ENCODE peak calls at places on chromosomes 2 and 18, in seven cellular contexts. One of them, this sample, is unnamed.
A peak's percentile ranks its signal among the peaks of the same experiment; 100 is the strongest.

GRCh38 chr2:196277002-196277401 is 105.6 kb upstream of the STK17B start:
- DNase-seq in kidney: no peak
- DNase-seq in breast epithelium: no peak
- DNase-seq in omental fat pad: no peak
- DNase-seq in GM13977: peak; percentile 40
- DNase-seq in GM10248: peak; percentile 64
- DNase-seq in OCI-LY7: peak; percentile 81
- DNase-seq in this sample: no peak

GRCh38 chr2:234846589-234847363 is 105.0 kb upstream of the SH3BP4 start:
- DNase-seq in kidney: no peak
- DNase-seq in breast epithelium: no peak
- DNase-seq in omental fat pad: no peak
- DNase-seq in GM13977: no peak
- DNase-seq in GM10248: no peak
- DNase-seq in OCI-LY7: no peak
- DNase-seq in this sample: no peak

GRCh38 chr2:242088471-242089212 is 219.1 kb downstream of the RTP5 start:
- DNase-seq in kidney: peak; percentile 98
- DNase-seq in breast epithelium: peak; percentile 93
- DNase-seq in omental fat pad: peak; percentile 70
- DNase-seq in GM13977: peak; percentile 94
- DNase-seq in GM10248: peak; percentile 93
- DNase-seq in OCI-LY7: peak; percentile 93
- DNase-seq in this sample: peak; percentile 92

GRCh38 chr2:65353927-65354326 is 78.5 kb downstream of the SPRED2 start:
- DNase-seq in kidney: no peak
- DNase-seq in breast epithelium: no peak
- DNase-seq in omental fat pad: no peak
- DNase-seq in GM13977: no peak
- DNase-seq in GM10248: no peak
- DNase-seq in OCI-LY7: no peak
- DNase-seq in this sample: no peak

GRCh38 chr2:66897181-66897580 is 462.3 kb downstream of the MEIS1 start:
- DNase-seq in kidney: no peak
- DNase-seq in breast epithelium: no peak
- DNase-seq in omental fat pad: no peak
- DNase-seq in GM13977: no peak
- DNase-seq in GM10248: no peak
- DNase-seq in OCI-LY7: no peak
- DNase-seq in this sample: no peak

GRCh38 chr2:63186331-63186730 is 135.7 kb downstream of the OTX1 start:
- DNase-seq in kidney: no peak
- DNase-seq in breast epithelium: no peak
- DNase-seq in omental fat pad: no peak
- DNase-seq in GM13977: no peak
- DNase-seq in GM10248: no peak
- DNase-seq in OCI-LY7: no peak
- DNase-seq in this sample: no peak

GRCh38 chr2:14907014-14907612 is 274.6 kb downstream of the LRATD1 start:
- DNase-seq in kidney: no peak
- DNase-seq in breast epithelium: no peak
- DNase-seq in omental fat pad: no peak
- DNase-seq in GM13977: no peak
- DNase-seq in GM10248: no peak
- DNase-seq in OCI-LY7: peak; percentile 5
- DNase-seq in this sample: no peak

GRCh38 chr18:75087119-75088020 is 121.6 kb downstream of the PTGR3 start:
- DNase-seq in kidney: no peak
- DNase-seq in breast epithelium: no peak
- DNase-seq in omental fat pad: no peak
- DNase-seq in GM13977: no peak
- DNase-seq in GM10248: no peak
- DNase-seq in OCI-LY7: no peak
- DNase-seq in this sample: no peak

GRCh38 chr2:49770919-49771318 is 616.6 kb upstream of the FSHR start:
- DNase-seq in kidney: no peak
- DNase-seq in breast epithelium: no peak
- DNase-seq in omental fat pad: no peak
- DNase-seq in GM13977: no peak
- DNase-seq in GM10248: peak; percentile 15
- DNase-seq in OCI-LY7: no peak
- DNase-seq in this sample: peak; percentile 53

GRCh38 chr2:222039821-222040220 is 259.0 kb downstream of the PAX3 start:
- DNase-seq in kidney: no peak
- DNase-seq in breast epithelium: no peak
- DNase-seq in omental fat pad: no peak
- DNase-seq in GM13977: no peak
- DNase-seq in GM10248: no peak
- DNase-seq in OCI-LY7: no peak
- DNase-seq in this sample: no peak

GRCh38 chr2:100959225-100959880 is 42.7 kb upstream of the RPL31 start:
- DNase-seq in kidney: no peak
- DNase-seq in breast epithelium: no peak
- DNase-seq in omental fat pad: no peak
- DNase-seq in GM13977: no peak
- DNase-seq in GM10248: no peak
- DNase-seq in OCI-LY7: no peak
- DNase-seq in this sample: no peak

GRCh38 chr2:182144780-182145170 is 159.1 kb downstream of the PPP1R1C start:
- DNase-seq in kidney: no peak
- DNase-seq in breast epithelium: no peak
- DNase-seq in omental fat pad: no peak
- DNase-seq in GM13977: no peak
- DNase-seq in GM10248: no peak
- DNase-seq in OCI-LY7: no peak
- DNase-seq in this sample: no peak

GRCh38 chr18:5196253-5197031 is 615 bp downstream of the AKAIN1 start:
- DNase-seq in kidney: no peak
- DNase-seq in breast epithelium: no peak
- DNase-seq in omental fat pad: no peak
- DNase-seq in GM13977: no peak
- DNase-seq in GM10248: peak; percentile 12
- DNase-seq in OCI-LY7: no peak
- DNase-seq in this sample: no peak

GRCh38 chr2:130327703-130328527 is 14.8 kb upstream of the IMP4 start:
- DNase-seq in kidney: no peak
- DNase-seq in breast epithelium: no peak
- DNase-seq in omental fat pad: no peak
- DNase-seq in GM13977: no peak
- DNase-seq in GM10248: no peak
- DNase-seq in OCI-LY7: no peak
- DNase-seq in this sample: peak; percentile 64

GRCh38 chr18:3624818-3625716 is 175.1 kb downstream of the TGIF1 start:
- DNase-seq in kidney: no peak
- DNase-seq in breast epithelium: no peak
- DNase-seq in omental fat pad: no peak
- DNase-seq in GM13977: no peak
- DNase-seq in GM10248: no peak
- DNase-seq in OCI-LY7: no peak
- DNase-seq in this sample: no peak

GRCh38 chr2:12325806-12326205 is 390.9 kb upstream of the TRIB2 start:
- DNase-seq in kidney: no peak
- DNase-seq in breast epithelium: no peak
- DNase-seq in omental fat pad: no peak
- DNase-seq in GM13977: no peak
- DNase-seq in GM10248: no peak
- DNase-seq in OCI-LY7: no peak
- DNase-seq in this sample: no peak

GRCh38 chr18:43596106-43596712 is 318.9 kb upstream of the SYT4 start:
- DNase-seq in kidney: no peak
- DNase-seq in breast epithelium: no peak
- DNase-seq in omental fat pad: no peak
- DNase-seq in GM13977: peak; percentile 55
- DNase-seq in GM10248: peak; percentile 40
- DNase-seq in OCI-LY7: peak; percentile 14
- DNase-seq in this sample: no peak

GRCh38 chr18:25810736-25811135 is 279.7 kb downstream of the SS18 start:
- DNase-seq in kidney: no peak
- DNase-seq in breast epithelium: no peak
- DNase-seq in omental fat pad: no peak
- DNase-seq in GM13977: no peak
- DNase-seq in GM10248: no peak
- DNase-seq in OCI-LY7: no peak
- DNase-seq in this sample: no peak

GRCh38 chr2:166249318-166249717 is 121.5 kb upstream of the SCN1A start:
- DNase-seq in kidney: no peak
- DNase-seq in breast epithelium: no peak
- DNase-seq in omental fat pad: no peak
- DNase-seq in GM13977: no peak
- DNase-seq in GM10248: no peak
- DNase-seq in OCI-LY7: no peak
- DNase-seq in this sample: no peak

GRCh38 chr2:69581774-69582581 is 61.6 kb downstream of the AAK1 start:
- DNase-seq in kidney: no peak
- DNase-seq in breast epithelium: no peak
- DNase-seq in omental fat pad: no peak
- DNase-seq in GM13977: no peak
- DNase-seq in GM10248: peak; percentile 28
- DNase-seq in OCI-LY7: no peak
- DNase-seq in this sample: no peak

GRCh38 chr18:46480187-46480586 is 176.8 kb downstream of the LOXHD1 start:
- DNase-seq in kidney: no peak
- DNase-seq in breast epithelium: no peak
- DNase-seq in omental fat pad: no peak
- DNase-seq in GM13977: no peak
- DNase-seq in GM10248: no peak
- DNase-seq in OCI-LY7: no peak
- DNase-seq in this sample: no peak

GRCh38 chr2:25567406-25567805 is 106.0 kb downstream of the DTNB start:
- DNase-seq in kidney: no peak
- DNase-seq in breast epithelium: no peak
- DNase-seq in omental fat pad: no peak
- DNase-seq in GM13977: peak; percentile 61
- DNase-seq in GM10248: peak; percentile 63
- DNase-seq in OCI-LY7: peak; percentile 75
- DNase-seq in this sample: no peak

GRCh38 chr2:64462940-64463339 is 9.0 kb downstream of the LGALSL start:
- DNase-seq in kidney: no peak
- DNase-seq in breast epithelium: no peak
- DNase-seq in omental fat pad: no peak
- DNase-seq in GM13977: no peak
- DNase-seq in GM10248: no peak
- DNase-seq in OCI-LY7: no peak
- DNase-seq in this sample: no peak

GRCh38 chr2:78568921-78569320 is 456.6 kb upstream of the REG3G start:
- DNase-seq in kidney: no peak
- DNase-seq in breast epithelium: no peak
- DNase-seq in omental fat pad: no peak
- DNase-seq in GM13977: no peak
- DNase-seq in GM10248: no peak
- DNase-seq in OCI-LY7: no peak
- DNase-seq in this sample: no peak

GRCh38 chr2:101770672-101771071 is 73.2 kb downstream of the MAP4K4 start:
- DNase-seq in kidney: no peak
- DNase-seq in breast epithelium: no peak
- DNase-seq in omental fat pad: no peak
- DNase-seq in GM13977: peak; percentile 46
- DNase-seq in GM10248: peak; percentile 33
- DNase-seq in OCI-LY7: peak; percentile 68
- DNase-seq in this sample: no peak

GRCh38 chr2:240233891-240234502 is 93.5 kb upstream of the OTOS start:
- DNase-seq in kidney: peak; percentile 83
- DNase-seq in breast epithelium: no peak
- DNase-seq in omental fat pad: no peak
- DNase-seq in GM13977: no peak
- DNase-seq in GM10248: no peak
- DNase-seq in OCI-LY7: no peak
- DNase-seq in this sample: peak; percentile 14

GRCh38 chr2:37644191-37644590 is 27.3 kb downstream of the CDC42EP3 start:
- DNase-seq in kidney: no peak
- DNase-seq in breast epithelium: no peak
- DNase-seq in omental fat pad: no peak
- DNase-seq in GM13977: no peak
- DNase-seq in GM10248: no peak
- DNase-seq in OCI-LY7: no peak
- DNase-seq in this sample: no peak
- TF ChIP-seq CTCF in kidney: no peak
- TF ChIP-seq CTCF in breast epithelium: no peak
- TF ChIP-seq CTCF in omental fat pad: no peak
- TF ChIP-seq CTCF in GM13977: no peak
- TF ChIP-seq CTCF in GM10248: no peak
- TF ChIP-seq CTCF in OCI-LY7: no peak
- TF ChIP-seq CTCF in this sample: no peak

GRCh38 chr18:66873899-66874298 is 270.0 kb upstream of the CDH19 start:
- DNase-seq in kidney: no peak
- DNase-seq in breast epithelium: no peak
- DNase-seq in omental fat pad: no peak
- DNase-seq in GM13977: no peak
- DNase-seq in GM10248: no peak
- DNase-seq in OCI-LY7: no peak
- DNase-seq in this sample: no peak

GRCh38 chr18:66874812-66875474 is 271.1 kb upstream of the CDH19 start:
- DNase-seq in kidney: no peak
- DNase-seq in breast epithelium: no peak
- DNase-seq in omental fat pad: no peak
- DNase-seq in GM13977: no peak
- DNase-seq in GM10248: no peak
- DNase-seq in OCI-LY7: no peak
- DNase-seq in this sample: no peak

GRCh38 chr18:66867653-66868052 is 263.8 kb upstream of the CDH19 start:
- DNase-seq in kidney: no peak
- DNase-seq in breast epithelium: no peak
- DNase-seq in omental fat pad: no peak
- DNase-seq in GM13977: no peak
- DNase-seq in GM10248: no peak
- DNase-seq in OCI-LY7: no peak
- DNase-seq in this sample: no peak

GRCh38 chr18:66874375-66874774 is 270.5 kb upstream of the CDH19 start:
- DNase-seq in kidney: no peak
- DNase-seq in breast epithelium: no peak
- DNase-seq in omental fat pad: no peak
- DNase-seq in GM13977: no peak
- DNase-seq in GM10248: no peak
- DNase-seq in OCI-LY7: no peak
- DNase-seq in this sample: no peak

GRCh38 chr18:66872277-66872676 is 268.4 kb upstream of the CDH19 start:
- DNase-seq in kidney: no peak
- DNase-seq in breast epithelium: no peak
- DNase-seq in omental fat pad: no peak
- DNase-seq in GM13977: peak; percentile 12
- DNase-seq in GM10248: no peak
- DNase-seq in OCI-LY7: peak; percentile 0
- DNase-seq in this sample: no peak
- TF ChIP-seq CTCF in kidney: no peak
- TF ChIP-seq CTCF in breast epithelium: no peak
- TF ChIP-seq CTCF in omental fat pad: no peak
- TF ChIP-seq CTCF in GM13977: peak; percentile 9
- TF ChIP-seq CTCF in GM10248: no peak
- TF ChIP-seq CTCF in OCI-LY7: no peak
- TF ChIP-seq CTCF in this sample: no peak

GRCh38 chr2:27264753-27265535 is 2.1 kb upstream of the SLC30A3 start:
- DNase-seq in kidney: peak; percentile 84
- DNase-seq in breast epithelium: no peak
- DNase-seq in omental fat pad: peak; percentile 30
- DNase-seq in GM13977: peak; percentile 87
- DNase-seq in GM10248: peak; percentile 80
- DNase-seq in OCI-LY7: peak; percentile 71
- DNase-seq in this sample: peak; percentile 52
- TF ChIP-seq CTCF in kidney: peak; percentile 48
- TF ChIP-seq CTCF in breast epithelium: no peak
- TF ChIP-seq CTCF in omental fat pad: no peak
- TF ChIP-seq CTCF in GM13977: peak; percentile 54
- TF ChIP-seq CTCF in GM10248: peak; percentile 61
- TF ChIP-seq CTCF in OCI-LY7: peak; percentile 79
- TF ChIP-seq CTCF in this sample: peak; percentile 54

GRCh38 chr2:2843969-2844548 is 513.0 kb upstream of the MYT1L start:
- DNase-seq in kidney: no peak
- DNase-seq in breast epithelium: no peak
- DNase-seq in omental fat pad: no peak
- DNase-seq in GM13977: no peak
- DNase-seq in GM10248: no peak
- DNase-seq in OCI-LY7: peak; percentile 35
- DNase-seq in this sample: no peak
- TF ChIP-seq CTCF in kidney: no peak
- TF ChIP-seq CTCF in breast epithelium: no peak
- TF ChIP-seq CTCF in omental fat pad: no peak
- TF ChIP-seq CTCF in GM13977: peak; percentile 54
- TF ChIP-seq CTCF in GM10248: no peak
- TF ChIP-seq CTCF in OCI-LY7: peak; percentile 73
- TF ChIP-seq CTCF in this sample: peak; percentile 53

This sample was measured in mesothelial cell of epicardium.